ENCODE peak calls at places on chromosomes 16 and 17, in five cellular contexts. D is esophagus muscularis mucosa, R is GM23338, B is tibial artery, Q is uterus. U is an unnamed sample.

GRCh38 chr17:29376667-29377268 is 13.4 kb upstream of the TAOK1 start:
- DNase-seq in R (peak), D (no peak), Q (no peak), B (no peak), U (peak)

GRCh38 chr16:8632675-8633182 is 11.2 kb downstream of the METTL22 start:
- DNase-seq in Q (no peak), D (no peak), R (no peak), B (peak), U (no peak)

GRCh38 chr16:31351246-31351936 is 3.6 kb upstream of the ITGAX start:
- DNase-seq in B (no peak), D (no peak), R (no peak), Q (no peak), U (no peak)

GRCh38 chr17:1294157-1294717 is 14.8 kb downstream of the TRARG1 start:
- DNase-seq in B (no peak), Q (no peak), R (no peak), D (no peak), U (no peak)

GRCh38 chr17:32755045-32755805 is 121.7 kb downstream of the MYO1D start:
- DNase-seq in D (no peak), R (peak), Q (no peak), B (no peak), U (no peak)

GRCh38 chr17:20300399-20301037 is 166.8 kb downstream of the LGALS9B start:
- DNase-seq in R (no peak), B (no peak), Q (peak), D (no peak), U (peak)

GRCh38 chr17:75720656-75721462 is at the start of gene ITGB4:
- DNase-seq in B (peak), R (peak), Q (no peak), D (no peak), U (peak)

GRCh38 chr17:34990921-34991365 is 10.6 kb downstream of the LIG3 start:
- DNase-seq in Q (peak), R (no peak), B (no peak), D (no peak), U (no peak)

GRCh38 chr16:72242757-72243156 is 70.8 kb upstream of the PMFBP1 start:
- DNase-seq in R (no peak), Q (no peak), B (no peak), D (no peak), U (no peak)

GRCh38 chr16:73082608-73083007 is 34.7 kb upstream of the ZFHX3 start:
- DNase-seq in D (no peak), Q (no peak), B (peak), R (no peak), U (no peak)

GRCh38 chr16:30340621-30341020 is 14.5 kb downstream of the CD2BP2 start:
- DNase-seq in Q (no peak), R (no peak), B (no peak), D (no peak), U (peak)

GRCh38 chr16:1308036-1308976 is 1.1 kb upstream of the UBE2I start:
- DNase-seq in R (peak), D (no peak), B (no peak), Q (peak), U (no peak)

GRCh38 chr17:2011421-2012371 is 13.4 kb downstream of the RTN4RL1 start:
- DNase-seq in B (peak), R (peak), Q (no peak), D (no peak), U (no peak)

GRCh38 chr16:6211644-6212043 is 1114.0 kb upstream of the EEF2KMT start:
- DNase-seq in B (no peak), Q (no peak), R (no peak), D (no peak), U (no peak)

GRCh38 chr17:72614871-72615626 is 477.4 kb downstream of the SLC39A11 start:
- DNase-seq in B (no peak), D (no peak), Q (no peak), R (peak), U (peak)

GRCh38 chr17:61487668-61488595 is 35.7 kb downstream of the TBX4 start:
- DNase-seq in D (no peak), R (no peak), B (no peak), Q (no peak), U (no peak)
- H3K27ac ChIP-seq in D (no peak), R (no peak), B (no peak), Q (no peak), U (no peak)

GRCh38 chr17:15503731-15504130 is 36.3 kb upstream of the CDRT4 start:
- DNase-seq in B (no peak), D (no peak), R (no peak), Q (no peak), U (no peak)
- H3K27ac ChIP-seq in B (no peak), D (no peak), R (no peak), Q (no peak), U (no peak)

GRCh38 chr17:73929860-73930430 is 273.5 kb upstream of the RPL38 start:
- DNase-seq in B (no peak), Q (no peak), D (no peak), R (peak), U (no peak)
- H3K27ac ChIP-seq in B (no peak), Q (no peak), D (no peak), R (no peak), U (no peak)

DNA sequence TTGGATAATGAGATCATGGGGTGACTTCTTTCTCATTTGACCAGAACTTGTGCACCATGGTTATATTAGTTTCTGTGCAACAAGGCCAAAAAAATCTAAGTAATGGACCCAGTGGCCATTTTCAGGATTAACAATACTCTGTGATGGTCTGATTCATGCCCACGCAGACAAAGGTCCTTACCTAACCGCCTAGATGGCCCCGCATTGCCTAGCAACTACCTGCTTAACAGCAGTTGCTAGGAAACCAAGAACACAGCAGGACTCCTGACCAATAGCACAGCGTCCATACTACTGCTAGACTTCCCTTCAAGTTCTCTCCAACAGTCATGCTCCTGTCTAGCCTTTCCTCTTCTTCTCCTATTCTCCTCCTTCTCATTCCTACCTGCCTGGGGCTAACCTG is 22.5 kb downstream of the MIS12 start:
- DNase-seq in B (no peak), Q (no peak), R (peak), D (no peak), U (no peak)
- H3K27ac ChIP-seq in B (no peak), Q (no peak), R (no peak), D (no peak), U (no peak)

GRCh38 chr16:50862818-50863672 is 121.2 kb downstream of the CYLD start:
- DNase-seq in Q (no peak), R (no peak), B (no peak), D (peak), U (peak)
- H3K27ac ChIP-seq in Q (no peak), R (no peak), B (no peak), D (no peak), U (peak)

GRCh38 chr17:10205549-10206185 is 7.3 kb upstream of the GAS7 start:
- DNase-seq in D (no peak), R (peak), Q (no peak), B (no peak), U (no peak)
- H3K27ac ChIP-seq in D (no peak), R (no peak), Q (no peak), B (no peak), U (no peak)

U was measured in caudate nucleus.